ENCODE peak calls at places on chromosome 5, in eight cellular contexts. One of them, this sample, is unnamed.

GRCh38 chr5:115308815-115309214 is 12.4 kb upstream of the CCDC112 start:
- DNase-seq in substantia nigra: no peak
- DNase-seq in astrocyte of the spinal cord: no peak
- DNase-seq in HTR-8/SVneo: no peak
- DNase-seq in D341Med: no peak
- DNase-seq in cardiac muscle cell: no peak
- DNase-seq in 8988T: no peak
- DNase-seq in HEK293T: no peak
- DNase-seq in this sample: no peak

GRCh38 chr5:96528262-96528661 is 95.2 kb upstream of the PCSK1 start:
- DNase-seq in substantia nigra: no peak
- DNase-seq in astrocyte of the spinal cord: no peak
- DNase-seq in HTR-8/SVneo: no peak
- DNase-seq in D341Med: no peak
- DNase-seq in cardiac muscle cell: no peak
- DNase-seq in 8988T: no peak
- DNase-seq in HEK293T: no peak
- DNase-seq in this sample: no peak

GRCh38 chr5:34534237-34535108 is 121.7 kb upstream of the RAI14 start:
- DNase-seq in substantia nigra: no peak
- DNase-seq in astrocyte of the spinal cord: peak
- DNase-seq in HTR-8/SVneo: peak
- DNase-seq in D341Med: no peak
- DNase-seq in cardiac muscle cell: peak
- DNase-seq in 8988T: no peak
- DNase-seq in HEK293T: no peak
- DNase-seq in this sample: no peak

GRCh38 chr5:143066556-143067281 is 296.5 kb downstream of the ARHGAP26 start:
- DNase-seq in substantia nigra: no peak
- DNase-seq in astrocyte of the spinal cord: no peak
- DNase-seq in HTR-8/SVneo: no peak
- DNase-seq in D341Med: no peak
- DNase-seq in cardiac muscle cell: no peak
- DNase-seq in 8988T: no peak
- DNase-seq in HEK293T: no peak
- DNase-seq in this sample: no peak

GRCh38 chr5:57482671-57483106 is at the start of gene ACTBL2:
- DNase-seq in substantia nigra: no peak
- DNase-seq in astrocyte of the spinal cord: peak
- DNase-seq in HTR-8/SVneo: no peak
- DNase-seq in D341Med: no peak
- DNase-seq in cardiac muscle cell: peak
- DNase-seq in 8988T: no peak
- DNase-seq in HEK293T: no peak
- DNase-seq in this sample: no peak

GRCh38 chr5:170166101-170166500 is 60.4 kb downstream of the FOXI1 start:
- DNase-seq in substantia nigra: no peak
- DNase-seq in astrocyte of the spinal cord: no peak
- DNase-seq in HTR-8/SVneo: no peak
- DNase-seq in D341Med: no peak
- DNase-seq in cardiac muscle cell: no peak
- DNase-seq in 8988T: no peak
- DNase-seq in HEK293T: no peak
- DNase-seq in this sample: no peak

GRCh38 chr5:78638423-78638822 is 10.1 kb downstream of the LHFPL2 start:
- DNase-seq in substantia nigra: no peak
- DNase-seq in astrocyte of the spinal cord: peak
- DNase-seq in HTR-8/SVneo: peak
- DNase-seq in D341Med: no peak
- DNase-seq in cardiac muscle cell: peak
- DNase-seq in 8988T: no peak
- DNase-seq in HEK293T: no peak
- DNase-seq in this sample: peak

GRCh38 chr5:149855371-149855770 is 89.2 kb downstream of the PDE6A start:
- DNase-seq in substantia nigra: no peak
- DNase-seq in astrocyte of the spinal cord: peak
- DNase-seq in HTR-8/SVneo: no peak
- DNase-seq in D341Med: no peak
- DNase-seq in cardiac muscle cell: no peak
- DNase-seq in 8988T: no peak
- DNase-seq in HEK293T: no peak
- DNase-seq in this sample: no peak

GRCh38 chr5:17910318-17910717 is 276.1 kb downstream of the TAF11L14 start:
- DNase-seq in substantia nigra: no peak
- DNase-seq in astrocyte of the spinal cord: peak
- DNase-seq in HTR-8/SVneo: no peak
- DNase-seq in D341Med: no peak
- DNase-seq in cardiac muscle cell: no peak
- DNase-seq in 8988T: no peak
- DNase-seq in HEK293T: no peak
- DNase-seq in this sample: no peak

GRCh38 chr5:176647870-176648466 is 684 bp downstream of the TSPAN17 start:
- DNase-seq in substantia nigra: peak
- DNase-seq in astrocyte of the spinal cord: peak
- DNase-seq in HTR-8/SVneo: peak
- DNase-seq in D341Med: peak
- DNase-seq in cardiac muscle cell: peak
- DNase-seq in 8988T: peak
- DNase-seq in HEK293T: peak
- DNase-seq in this sample: no peak

GRCh38 chr5:148145916-148146315 is 22.4 kb upstream of the SPINK14 start:
- DNase-seq in substantia nigra: no peak
- DNase-seq in astrocyte of the spinal cord: peak
- DNase-seq in HTR-8/SVneo: no peak
- DNase-seq in D341Med: no peak
- DNase-seq in cardiac muscle cell: peak
- DNase-seq in 8988T: no peak
- DNase-seq in HEK293T: no peak
- DNase-seq in this sample: no peak

GRCh38 chr5:65769539-65769938 is 47.5 kb downstream of the NLN start:
- DNase-seq in substantia nigra: no peak
- DNase-seq in astrocyte of the spinal cord: peak
- DNase-seq in HTR-8/SVneo: peak
- DNase-seq in D341Med: no peak
- DNase-seq in cardiac muscle cell: peak
- DNase-seq in 8988T: no peak
- DNase-seq in HEK293T: no peak
- DNase-seq in this sample: no peak

GRCh38 chr5:141878186-141878770 is at the start of gene PCDH1:
- DNase-seq in substantia nigra: peak
- DNase-seq in astrocyte of the spinal cord: peak
- DNase-seq in HTR-8/SVneo: no peak
- DNase-seq in D341Med: peak
- DNase-seq in cardiac muscle cell: peak
- DNase-seq in 8988T: peak
- DNase-seq in HEK293T: peak
- DNase-seq in this sample: peak

GRCh38 chr5:178350361-178351220 is 118.0 kb upstream of the PHYKPL start:
- DNase-seq in substantia nigra: no peak
- DNase-seq in astrocyte of the spinal cord: no peak
- DNase-seq in HTR-8/SVneo: no peak
- DNase-seq in D341Med: no peak
- DNase-seq in cardiac muscle cell: no peak
- DNase-seq in 8988T: no peak
- DNase-seq in HEK293T: no peak
- DNase-seq in this sample: no peak

GRCh38 chr5:156556666-156557401 is 229.9 kb downstream of the SGCD start:
- DNase-seq in substantia nigra: no peak
- DNase-seq in astrocyte of the spinal cord: no peak
- DNase-seq in HTR-8/SVneo: no peak
- DNase-seq in D341Med: no peak
- DNase-seq in cardiac muscle cell: no peak
- DNase-seq in 8988T: no peak
- DNase-seq in HEK293T: no peak
- DNase-seq in this sample: no peak

GRCh38 chr5:137146402-137146889 is 352.7 kb downstream of the SPOCK1 start:
- DNase-seq in substantia nigra: peak
- DNase-seq in astrocyte of the spinal cord: peak
- DNase-seq in HTR-8/SVneo: peak
- DNase-seq in D341Med: no peak
- DNase-seq in cardiac muscle cell: peak
- DNase-seq in 8988T: no peak
- DNase-seq in HEK293T: no peak
- DNase-seq in this sample: peak

GRCh38 chr5:109743770-109744212 is 54.1 kb downstream of the MAN2A1 start:
- DNase-seq in substantia nigra: no peak
- DNase-seq in astrocyte of the spinal cord: peak
- DNase-seq in HTR-8/SVneo: peak
- DNase-seq in D341Med: no peak
- DNase-seq in cardiac muscle cell: peak
- DNase-seq in 8988T: peak
- DNase-seq in HEK293T: no peak
- DNase-seq in this sample: no peak

GRCh38 chr5:141650851-141651727 is at the start of gene FCHSD1:
- DNase-seq in substantia nigra: peak
- DNase-seq in astrocyte of the spinal cord: peak
- DNase-seq in HTR-8/SVneo: peak
- DNase-seq in D341Med: peak
- DNase-seq in cardiac muscle cell: peak
- DNase-seq in 8988T: peak
- DNase-seq in HEK293T: peak
- DNase-seq in this sample: peak

GRCh38 chr5:142437563-142437962 is 112.7 kb upstream of the SPRY4 start:
- DNase-seq in substantia nigra: no peak
- DNase-seq in astrocyte of the spinal cord: no peak
- DNase-seq in HTR-8/SVneo: no peak
- DNase-seq in D341Med: no peak
- DNase-seq in cardiac muscle cell: no peak
- DNase-seq in 8988T: no peak
- DNase-seq in HEK293T: no peak
- DNase-seq in this sample: no peak

GRCh38 chr5:138054863-138055558 is 22.1 kb upstream of the FAM13B start:
- DNase-seq in substantia nigra: peak
- DNase-seq in astrocyte of the spinal cord: no peak
- DNase-seq in HTR-8/SVneo: no peak
- DNase-seq in D341Med: no peak
- DNase-seq in cardiac muscle cell: peak
- DNase-seq in 8988T: no peak
- DNase-seq in HEK293T: no peak
- DNase-seq in this sample: peak

GRCh38 chr5:175470756-175471155 is 7.6 kb upstream of the SFXN1 start:
- DNase-seq in substantia nigra: no peak
- DNase-seq in astrocyte of the spinal cord: no peak
- DNase-seq in HTR-8/SVneo: no peak
- DNase-seq in D341Med: no peak
- DNase-seq in cardiac muscle cell: no peak
- DNase-seq in 8988T: no peak
- DNase-seq in HEK293T: no peak
- DNase-seq in this sample: peak

GRCh38 chr5:44542470-44542869 is 153.2 kb upstream of the FGF10 start:
- DNase-seq in substantia nigra: no peak
- DNase-seq in astrocyte of the spinal cord: no peak
- DNase-seq in HTR-8/SVneo: no peak
- DNase-seq in D341Med: no peak
- DNase-seq in cardiac muscle cell: no peak
- DNase-seq in 8988T: no peak
- DNase-seq in HEK293T: no peak
- DNase-seq in this sample: no peak

This sample was measured in globus pallidus.